ENCODE peak calls at places on chromosomes 4 and X, in six cellular contexts. One of them, this sample, is unnamed.

GRCh38 chr4:25637581-25638220 is 17.9 kb upstream of the SLC34A2 start:
- DNase-seq in epithelial cell of esophagus: no peak
- DNase-seq in choroid plexus epithelial cell: no peak
- DNase-seq in coronary artery: no peak
- DNase-seq in AG04449: no peak
- DNase-seq in cardiac muscle cell: no peak
- DNase-seq in this sample: no peak

GRCh38 chr4:66911898-66912297 is 633.4 kb downstream of the CENPC start:
- DNase-seq in epithelial cell of esophagus: peak
- DNase-seq in choroid plexus epithelial cell: peak
- DNase-seq in cardiac muscle cell: no peak
- DNase-seq in AG04449: no peak
- DNase-seq in coronary artery: no peak
- DNase-seq in this sample: no peak

GRCh38 chrX:75655627-75656026 is 129.4 kb downstream of the MAGEE2 start:
- DNase-seq in coronary artery: no peak
- DNase-seq in cardiac muscle cell: no peak
- DNase-seq in AG04449: no peak
- DNase-seq in epithelial cell of esophagus: no peak
- DNase-seq in choroid plexus epithelial cell: no peak
- DNase-seq in this sample: no peak

GRCh38 chrX:152806035-152806434 is 24.5 kb downstream of the CETN2 start:
- DNase-seq in choroid plexus epithelial cell: no peak
- DNase-seq in epithelial cell of esophagus: no peak
- DNase-seq in AG04449: no peak
- DNase-seq in coronary artery: no peak
- DNase-seq in cardiac muscle cell: no peak
- DNase-seq in this sample: no peak

GRCh38 chrX:107485019-107485418 is 35.6 kb downstream of the FRMPD3 start:
- DNase-seq in epithelial cell of esophagus: peak
- DNase-seq in coronary artery: no peak
- DNase-seq in cardiac muscle cell: no peak
- DNase-seq in AG04449: no peak
- DNase-seq in choroid plexus epithelial cell: no peak
- DNase-seq in this sample: no peak

GRCh38 chr4:83074086-83074704 is 39.2 kb downstream of the COPS4 start:
- DNase-seq in coronary artery: no peak
- DNase-seq in cardiac muscle cell: peak
- DNase-seq in epithelial cell of esophagus: peak
- DNase-seq in choroid plexus epithelial cell: peak
- DNase-seq in AG04449: peak
- DNase-seq in this sample: peak

GRCh38 chr4:26400140-26400539 is 79.3 kb downstream of the RBPJ start:
- DNase-seq in choroid plexus epithelial cell: no peak
- DNase-seq in epithelial cell of esophagus: no peak
- DNase-seq in AG04449: no peak
- DNase-seq in cardiac muscle cell: no peak
- DNase-seq in coronary artery: no peak
- DNase-seq in this sample: no peak

GRCh38 chrX:140764401-140764919 is 54.9 kb downstream of the LINC00632 start:
- DNase-seq in choroid plexus epithelial cell: peak
- DNase-seq in cardiac muscle cell: peak
- DNase-seq in epithelial cell of esophagus: peak
- DNase-seq in AG04449: no peak
- DNase-seq in coronary artery: peak
- DNase-seq in this sample: no peak

GRCh38 chrX:39331062-39331704 is 529.9 kb downstream of the MID1IP1 start:
- DNase-seq in choroid plexus epithelial cell: no peak
- DNase-seq in cardiac muscle cell: no peak
- DNase-seq in epithelial cell of esophagus: no peak
- DNase-seq in AG04449: no peak
- DNase-seq in coronary artery: no peak
- DNase-seq in this sample: no peak

GRCh38 chr4:162770761-162771490 is 395.8 kb downstream of the NAF1 start:
- DNase-seq in choroid plexus epithelial cell: peak
- DNase-seq in AG04449: no peak
- DNase-seq in coronary artery: no peak
- DNase-seq in cardiac muscle cell: no peak
- DNase-seq in epithelial cell of esophagus: no peak
- DNase-seq in this sample: no peak

GRCh38 chrX:48490661-48491060 is 14.7 kb downstream of the FTSJ1 start:
- DNase-seq in cardiac muscle cell: no peak
- DNase-seq in choroid plexus epithelial cell: no peak
- DNase-seq in epithelial cell of esophagus: peak
- DNase-seq in coronary artery: no peak
- DNase-seq in AG04449: no peak
- DNase-seq in this sample: no peak

GRCh38 chr4:150580244-150580643 is 1.7 kb upstream of the MAB21L2 start:
- DNase-seq in cardiac muscle cell: no peak
- DNase-seq in choroid plexus epithelial cell: no peak
- DNase-seq in coronary artery: no peak
- DNase-seq in AG04449: no peak
- DNase-seq in epithelial cell of esophagus: no peak
- DNase-seq in this sample: no peak

GRCh38 chr4:40736910-40737309 is 12.8 kb upstream of the NSUN7 start:
- DNase-seq in epithelial cell of esophagus: peak
- DNase-seq in cardiac muscle cell: peak
- DNase-seq in AG04449: no peak
- DNase-seq in choroid plexus epithelial cell: peak
- DNase-seq in coronary artery: no peak
- DNase-seq in this sample: peak

GRCh38 chr4:21205821-21206531 is 505.7 kb downstream of the PACRGL start:
- DNase-seq in coronary artery: no peak
- DNase-seq in choroid plexus epithelial cell: no peak
- DNase-seq in AG04449: no peak
- DNase-seq in cardiac muscle cell: peak
- DNase-seq in epithelial cell of esophagus: no peak
- DNase-seq in this sample: no peak

GRCh38 chr4:147096667-147097604 is 151.3 kb upstream of the TTC29 start:
- DNase-seq in cardiac muscle cell: peak
- DNase-seq in choroid plexus epithelial cell: peak
- DNase-seq in AG04449: no peak
- DNase-seq in epithelial cell of esophagus: peak
- DNase-seq in coronary artery: no peak
- DNase-seq in this sample: peak

GRCh38 chrX:26613951-26614350 is 398.0 kb downstream of the MAGEB5 start:
- DNase-seq in cardiac muscle cell: no peak
- DNase-seq in coronary artery: no peak
- DNase-seq in AG04449: no peak
- DNase-seq in choroid plexus epithelial cell: peak
- DNase-seq in epithelial cell of esophagus: no peak
- DNase-seq in this sample: no peak

GRCh38 chr4:39410415-39410814 is 3.7 kb downstream of the KLB start:
- DNase-seq in cardiac muscle cell: no peak
- DNase-seq in choroid plexus epithelial cell: peak
- DNase-seq in epithelial cell of esophagus: no peak
- DNase-seq in AG04449: no peak
- DNase-seq in coronary artery: no peak
- DNase-seq in this sample: no peak

GRCh38 chr4:56743550-56743949 is 62.5 kb upstream of the HOPX start:
- DNase-seq in cardiac muscle cell: no peak
- DNase-seq in coronary artery: no peak
- DNase-seq in choroid plexus epithelial cell: no peak
- DNase-seq in AG04449: no peak
- DNase-seq in epithelial cell of esophagus: no peak
- DNase-seq in this sample: no peak

GRCh38 chrX:146278381-146278780 is 460.8 kb downstream of the SLITRK2 start:
- DNase-seq in coronary artery: no peak
- DNase-seq in AG04449: no peak
- DNase-seq in epithelial cell of esophagus: peak
- DNase-seq in cardiac muscle cell: peak
- DNase-seq in choroid plexus epithelial cell: no peak
- DNase-seq in this sample: no peak

GRCh38 chrX:1502241-1502640 is 34.7 kb downstream of the P2RY8 start:
- DNase-seq in cardiac muscle cell: no peak
- DNase-seq in AG04449: no peak
- DNase-seq in epithelial cell of esophagus: no peak
- DNase-seq in choroid plexus epithelial cell: no peak
- DNase-seq in coronary artery: no peak
- DNase-seq in this sample: no peak

GRCh38 chrX:71543316-71543715 is 10.4 kb downstream of the OGT start:
- DNase-seq in coronary artery: no peak
- DNase-seq in AG04449: no peak
- DNase-seq in cardiac muscle cell: no peak
- DNase-seq in choroid plexus epithelial cell: peak
- DNase-seq in epithelial cell of esophagus: peak
- DNase-seq in this sample: peak

GRCh38 chrX:71542825-71543224 is 9.9 kb downstream of the OGT start:
- DNase-seq in epithelial cell of esophagus: no peak
- DNase-seq in choroid plexus epithelial cell: no peak
- DNase-seq in AG04449: no peak
- DNase-seq in coronary artery: no peak
- DNase-seq in cardiac muscle cell: no peak
- DNase-seq in this sample: no peak

GRCh38 chrX:71542411-71542810 is 9.5 kb downstream of the OGT start:
- DNase-seq in cardiac muscle cell: no peak
- DNase-seq in epithelial cell of esophagus: peak
- DNase-seq in coronary artery: no peak
- DNase-seq in choroid plexus epithelial cell: peak
- DNase-seq in AG04449: no peak
- DNase-seq in this sample: peak

GRCh38 chrX:71541546-71542022 is 8.7 kb downstream of the OGT start:
- DNase-seq in coronary artery: no peak
- DNase-seq in choroid plexus epithelial cell: peak
- DNase-seq in cardiac muscle cell: no peak
- DNase-seq in AG04449: no peak
- DNase-seq in epithelial cell of esophagus: peak
- DNase-seq in this sample: peak

DNA sequence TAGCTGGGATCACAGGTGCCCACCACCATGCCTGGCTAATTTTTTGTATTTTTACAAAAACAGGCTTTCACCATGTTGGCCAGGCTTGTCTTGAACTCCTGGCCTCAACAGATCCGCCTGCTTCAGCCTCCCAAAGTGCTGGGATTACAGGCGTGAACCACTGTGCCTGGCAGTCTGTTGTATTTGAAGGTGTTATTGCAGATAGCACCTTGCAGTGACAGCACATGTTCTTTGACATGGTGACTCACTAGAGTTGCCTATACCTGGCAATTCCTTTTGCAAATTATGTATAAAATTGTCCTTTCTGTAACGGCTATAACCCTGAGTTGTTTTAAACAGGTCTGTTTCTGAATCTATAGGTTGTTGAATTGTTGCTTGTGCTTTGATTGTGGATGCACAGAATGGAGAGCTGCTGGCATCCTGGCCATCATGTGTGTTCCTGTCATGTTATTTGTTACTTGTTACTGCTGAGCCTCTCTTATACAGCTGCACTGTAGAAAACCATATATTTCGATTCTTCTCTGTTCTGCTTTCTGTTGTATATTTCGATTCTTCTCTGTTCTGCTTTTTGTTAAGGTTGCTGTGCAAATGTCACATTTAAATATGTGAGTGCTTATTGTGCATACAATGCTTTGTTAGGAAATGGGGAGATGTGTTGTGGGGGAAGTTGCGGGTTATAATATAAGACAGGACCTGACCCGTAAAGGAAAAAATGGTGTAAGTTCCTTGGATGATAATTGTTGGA is 8.1 kb downstream of the OGT start:
- DNase-seq in coronary artery: no peak
- DNase-seq in cardiac muscle cell: no peak
- DNase-seq in AG04449: no peak
- DNase-seq in choroid plexus epithelial cell: no peak
- DNase-seq in epithelial cell of esophagus: peak
- DNase-seq in this sample: no peak
- H3K4me3 ChIP-seq in coronary artery: peak
- H3K4me3 ChIP-seq in cardiac muscle cell: no peak
- H3K4me3 ChIP-seq in AG04449: no peak
- H3K4me3 ChIP-seq in choroid plexus epithelial cell: no peak
- H3K4me3 ChIP-seq in epithelial cell of esophagus: no peak
- H3K4me3 ChIP-seq in this sample: no peak

GRCh38 chr4:19735012-19735411 is 516.7 kb upstream of the SLIT2 start:
- DNase-seq in cardiac muscle cell: no peak
- DNase-seq in choroid plexus epithelial cell: peak
- DNase-seq in AG04449: no peak
- DNase-seq in coronary artery: no peak
- DNase-seq in epithelial cell of esophagus: no peak
- DNase-seq in this sample: no peak

GRCh38 chr4:19736968-19737756 is 514.5 kb upstream of the SLIT2 start:
- DNase-seq in cardiac muscle cell: no peak
- DNase-seq in coronary artery: no peak
- DNase-seq in AG04449: no peak
- DNase-seq in epithelial cell of esophagus: no peak
- DNase-seq in choroid plexus epithelial cell: no peak
- DNase-seq in this sample: no peak

DNA sequence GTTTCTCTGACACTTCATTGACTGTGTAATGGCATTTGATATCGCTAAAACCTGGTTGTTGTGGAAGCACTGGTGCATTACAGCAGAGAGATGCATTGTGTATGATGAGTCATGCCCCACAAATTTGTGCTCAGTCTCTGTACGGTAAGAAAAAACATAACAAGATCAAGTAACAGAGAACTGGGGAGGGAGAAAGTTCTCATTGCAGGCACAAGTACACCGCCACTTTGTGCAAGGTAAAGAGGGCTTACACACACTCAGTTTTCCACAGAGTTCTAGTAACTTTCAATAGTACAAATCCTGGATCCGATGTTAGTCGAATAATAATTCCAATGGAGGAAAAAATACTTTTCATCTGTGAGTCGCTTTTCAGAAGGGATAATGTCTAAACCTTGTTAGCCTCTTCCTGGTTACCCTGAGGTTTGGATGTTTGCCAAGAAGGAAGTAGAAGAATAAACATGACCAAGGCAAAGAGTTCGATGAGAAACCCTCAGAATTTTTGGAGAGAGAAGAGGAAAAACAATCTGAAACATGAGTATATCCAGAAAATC is 512.5 kb upstream of the SLIT2 start:
- DNase-seq in epithelial cell of esophagus: peak
- DNase-seq in AG04449: peak
- DNase-seq in choroid plexus epithelial cell: peak
- DNase-seq in cardiac muscle cell: no peak
- DNase-seq in coronary artery: no peak
- DNase-seq in this sample: peak
- TF ChIP-seq CTCF in epithelial cell of esophagus: peak
- TF ChIP-seq CTCF in AG04449: no peak
- TF ChIP-seq CTCF in choroid plexus epithelial cell: no peak
- TF ChIP-seq CTCF in cardiac muscle cell: no peak
- TF ChIP-seq CTCF in coronary artery: no peak
- TF ChIP-seq CTCF in this sample: no peak

GRCh38 chr4:10179957-10180602 is 63.5 kb upstream of the WDR1 start:
- DNase-seq in choroid plexus epithelial cell: peak
- DNase-seq in coronary artery: no peak
- DNase-seq in AG04449: peak
- DNase-seq in epithelial cell of esophagus: no peak
- DNase-seq in cardiac muscle cell: no peak
- DNase-seq in this sample: peak
- H3K4me3 ChIP-seq in choroid plexus epithelial cell: no peak
- H3K4me3 ChIP-seq in coronary artery: no peak
- H3K4me3 ChIP-seq in AG04449: no peak
- H3K4me3 ChIP-seq in epithelial cell of esophagus: no peak
- H3K4me3 ChIP-seq in cardiac muscle cell: no peak
- H3K4me3 ChIP-seq in this sample: no peak

DNA sequence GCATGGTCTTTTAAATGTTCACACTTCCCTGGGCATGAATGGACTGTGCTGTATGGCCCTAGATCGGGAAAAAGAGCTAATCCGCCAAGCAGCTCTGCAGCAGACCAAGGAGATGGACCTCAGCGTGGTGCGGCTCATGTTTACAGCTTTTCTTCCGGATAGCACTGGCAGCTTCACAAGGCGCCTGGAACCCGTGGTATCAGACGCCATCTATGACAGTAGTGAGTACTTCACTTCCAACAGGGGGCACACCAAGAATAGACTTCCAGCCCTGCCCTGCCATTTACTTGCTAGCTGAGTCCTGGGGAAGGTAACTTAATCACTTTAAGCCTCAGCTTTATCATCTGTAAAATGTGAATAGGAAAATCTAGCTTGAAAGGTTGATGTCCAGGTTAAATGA is 77.7 kb downstream of the NFKB1 start:
- DNase-seq in cardiac muscle cell: peak
- DNase-seq in choroid plexus epithelial cell: peak
- DNase-seq in AG04449: no peak
- DNase-seq in coronary artery: no peak
- DNase-seq in epithelial cell of esophagus: no peak
- DNase-seq in this sample: no peak
- TF ChIP-seq CTCF in cardiac muscle cell: no peak
- TF ChIP-seq CTCF in choroid plexus epithelial cell: peak
- TF ChIP-seq CTCF in AG04449: no peak
- TF ChIP-seq CTCF in coronary artery: no peak
- TF ChIP-seq CTCF in epithelial cell of esophagus: no peak
- TF ChIP-seq CTCF in this sample: no peak